ENCODE peak calls at places on chromosomes 7 and 10, in ten cellular contexts. Z is right atrium auricular region, P is foreskin fibroblast, B is nephron progenitor cell, X is choroid plexus epithelial cell, G is upper lobe of right lung, T is neural crest cell, U is heart left ventricle, C is H9, F is endothelial cell. O is an unnamed sample.

GRCh38 chr7:35004531-35005096 is 32.7 kb downstream of the DPY19L1 start:
- DNase-seq in Z (no peak), P (peak; percentile 27), B (no peak), X (no peak), G (no peak), T (no peak), U (no peak), C (no peak), F (no peak), O (no peak)

GRCh38 chr7:39384386-39384785 is 181.8 kb upstream of the YAE1 start:
- DNase-seq in Z (no peak), P (no peak), B (no peak), X (no peak), G (no peak), T (no peak), U (no peak), C (no peak), F (no peak), O (no peak)

GRCh38 chr7:130302649-130303048 is 9.7 kb downstream of the CPA4 start:
- DNase-seq in Z (no peak), P (no peak), B (no peak), X (no peak), G (no peak), T (no peak), U (no peak), C (no peak), F (no peak), O (no peak)

GRCh38 chr10:114518401-114519305 is 114.4 kb upstream of the AFAP1L2 start:
- DNase-seq in Z (peak; percentile 11), P (no peak), B (no peak), X (no peak), G (no peak), T (no peak), U (no peak), C (no peak), F (no peak), O (no peak)

GRCh38 chr10:61452655-61453641 is at the start of gene TMEM26:
- DNase-seq in Z (no peak), P (peak; percentile 60), B (peak; percentile 62), X (peak; percentile 46), G (no peak), T (peak; percentile 33), U (peak; percentile 48), C (peak; percentile 77), F (peak; percentile 29), O (peak; percentile 85)

GRCh38 chr7:44633254-44634186 is 27.1 kb downstream of the OGDH start:
- DNase-seq in Z (peak; percentile 84), P (peak; percentile 92), B (no peak), X (peak; percentile 94), G (peak; percentile 71), T (no peak), U (peak; percentile 73), C (no peak), F (no peak), O (no peak)

GRCh38 chr7:96727534-96728088 is 18.0 kb upstream of the SEM1 start:
- DNase-seq in Z (no peak), P (no peak), B (no peak), X (no peak), G (no peak), T (no peak), U (no peak), C (no peak), F (no peak), O (no peak)

GRCh38 chr7:155217629-155218028 is 80.0 kb upstream of the INSIG1 start:
- DNase-seq in Z (no peak), P (no peak), B (no peak), X (no peak), G (no peak), T (no peak), U (peak; percentile 7), C (no peak), F (no peak), O (no peak)

GRCh38 chr10:103273026-103273425 is 3.9 kb upstream of the INA start:
- DNase-seq in Z (no peak), P (peak; percentile 99), B (no peak), X (peak; percentile 83), G (no peak), T (no peak), U (peak; percentile 33), C (no peak), F (no peak), O (peak; percentile 92)

GRCh38 chr7:95927781-95928180 is 155.4 kb downstream of the DYNC1I1 start:
- DNase-seq in Z (no peak), P (no peak), B (no peak), X (no peak), G (no peak), T (no peak), U (peak; percentile 54), C (no peak), F (no peak), O (no peak)

GRCh38 chr7:159136442-159136841 is 8.2 kb downstream of the VIPR2 start:
- DNase-seq in Z (no peak), P (no peak), B (no peak), X (no peak), G (no peak), T (no peak), U (no peak), C (peak; percentile 22), F (no peak), O (peak; percentile 51)
- TF ChIP-seq CTCF in Z (no peak), P (no peak), B (no peak), X (no peak), G (no peak), T (no peak), U (no peak), C (no peak), F (no peak), O (no peak)

GRCh38 chr10:125003901-125004467 is 62.1 kb downstream of the ZRANB1 start:
- DNase-seq in Z (peak; percentile 42), P (no peak), B (no peak), X (no peak), G (peak; percentile 49), T (no peak), U (no peak), C (no peak), F (no peak), O (peak; percentile 65)

GRCh38 chr10:125002044-125002422 is 60.1 kb downstream of the ZRANB1 start:
- DNase-seq in Z (no peak), P (no peak), B (no peak), X (no peak), G (peak; percentile 53), T (no peak), U (no peak), C (no peak), F (no peak), O (no peak)

GRCh38 chr10:125002423-125003145 is 60.7 kb downstream of the ZRANB1 start:
- DNase-seq in Z (peak; percentile 58), P (no peak), B (no peak), X (no peak), G (peak; percentile 57), T (no peak), U (no peak), C (no peak), F (no peak), O (peak; percentile 76)

GRCh38 chr10:125004571-125005311 is 62.8 kb downstream of the ZRANB1 start:
- DNase-seq in Z (peak; percentile 54), P (no peak), B (no peak), X (no peak), G (no peak), T (no peak), U (no peak), C (no peak), F (no peak), O (no peak)

DNA sequence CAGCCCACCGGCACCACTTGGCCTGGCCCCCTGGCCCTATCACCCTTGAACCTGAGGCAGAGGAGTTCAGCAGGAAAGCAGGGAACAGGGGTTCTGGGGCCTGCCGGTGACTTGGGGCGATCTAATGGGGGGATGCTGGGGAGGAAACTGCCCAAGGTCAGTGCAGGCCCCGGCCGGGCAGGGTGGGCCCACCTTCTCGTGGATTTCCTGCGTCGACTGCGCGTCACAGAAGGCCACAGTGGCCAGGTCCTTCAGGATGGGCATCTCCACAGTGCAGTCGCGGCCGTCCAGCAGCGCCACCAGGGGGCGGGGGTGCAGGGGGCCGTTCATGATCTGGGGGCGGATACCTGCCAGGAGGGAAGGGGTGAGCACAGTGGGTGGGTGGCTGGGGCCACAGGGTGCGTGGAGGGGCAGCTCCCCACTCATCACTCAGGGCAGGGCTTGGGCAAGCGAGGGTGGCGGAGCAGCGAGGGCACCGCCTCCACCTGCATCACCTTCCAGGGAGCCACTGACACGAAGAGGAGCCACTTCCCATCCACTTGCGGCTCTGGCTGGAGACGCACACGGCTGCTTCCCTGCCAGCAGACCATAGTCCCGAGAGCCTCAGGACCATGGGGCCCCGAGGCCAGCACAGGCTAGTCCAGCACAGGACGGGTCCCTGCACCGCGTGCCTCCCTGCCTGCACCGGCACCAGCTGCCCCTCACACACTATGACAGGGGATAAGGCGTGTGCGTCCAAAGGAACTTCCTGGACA is 61.4 kb downstream of the ZRANB1 start:
- DNase-seq in Z (no peak), P (no peak), B (no peak), X (no peak), G (peak; percentile 49), T (no peak), U (no peak), C (no peak), F (no peak), O (peak; percentile 83)
- TF ChIP-seq CTCF in Z (peak; percentile 11), P (no peak), B (no peak), X (peak; percentile 12), G (no peak), T (peak; percentile 17), U (no peak), C (peak; percentile 38), F (no peak), O (peak; percentile 16)

GRCh38 chr7:150663802-150664494 is 21.6 kb upstream of the GIMAP2 start:
- DNase-seq in Z (no peak), P (no peak), B (no peak), X (no peak), G (no peak), T (no peak), U (no peak), C (no peak), F (no peak), O (no peak)

GRCh38 chr7:150666412-150666811 is 19.1 kb upstream of the GIMAP2 start:
- DNase-seq in Z (no peak), P (no peak), B (no peak), X (no peak), G (no peak), T (no peak), U (no peak), C (no peak), F (no peak), O (no peak)

GRCh38 chr7:150668472-150668911 is 17.0 kb upstream of the GIMAP2 start:
- DNase-seq in Z (no peak), P (no peak), B (no peak), X (no peak), G (no peak), T (no peak), U (no peak), C (no peak), F (no peak), O (no peak)

GRCh38 chr7:150665075-150665794 is 20.3 kb upstream of the GIMAP2 start:
- DNase-seq in Z (no peak), P (no peak), B (no peak), X (no peak), G (no peak), T (no peak), U (no peak), C (no peak), F (no peak), O (no peak)

GRCh38 chr7:150665882-150666281 is 19.6 kb upstream of the GIMAP2 start:
- DNase-seq in Z (no peak), P (no peak), B (no peak), X (no peak), G (no peak), T (no peak), U (no peak), C (no peak), F (no peak), O (no peak)
- TF ChIP-seq CTCF in Z (no peak), P (no peak), B (no peak), X (no peak), G (no peak), T (no peak), U (no peak), C (no peak), F (no peak), O (no peak)

GRCh38 chr7:50404392-50404791 is 45.8 kb downstream of the FIGNL1 start:
- DNase-seq in Z (peak; percentile 44), P (no peak), B (no peak), X (peak; percentile 5), G (no peak), T (no peak), U (no peak), C (no peak), F (no peak), O (no peak)
- TF ChIP-seq CTCF in Z (no peak), P (no peak), B (peak; percentile 19), X (peak; percentile 30), G (no peak), T (no peak), U (no peak), C (peak; percentile 50), F (peak; percentile 28), O (no peak)

O was measured in osteocyte.